ENCODE peak calls at places on chromosome 16, in eight cellular contexts. N, O, T, M, W, Y, S and H are unnamed samples.

GRCh38 chr16:47311738-47312505 is 148.9 kb downstream of the ITFG1 start:
- DNase-seq in N (no peak), O (no peak), T (peak; percentile 7), M (peak; percentile 37), W (peak; percentile 30), Y (no peak), S (peak; percentile 57), H (peak; percentile 42)

GRCh38 chr16:78915916-78916315 is 684.6 kb downstream of the MAF start:
- DNase-seq in N (no peak), O (no peak), T (no peak), M (no peak), W (no peak), Y (no peak), S (no peak), H (no peak)

GRCh38 chr16:56606071-56606687 is 2.2 kb upstream of the MT2A start:
- DNase-seq in N (no peak), O (no peak), T (peak; percentile 53), M (no peak), W (no peak), Y (no peak), S (peak; percentile 79), H (no peak)

GRCh38 chr16:54627616-54628015 is 303.0 kb upstream of the IRX5 start:
- DNase-seq in N (no peak), O (no peak), T (no peak), M (no peak), W (no peak), Y (no peak), S (no peak), H (no peak)

GRCh38 chr16:54933281-54934150 is 2.9 kb downstream of the IRX5 start:
- DNase-seq in N (no peak), O (no peak), T (no peak), M (peak; percentile 42), W (peak; percentile 33), Y (no peak), S (no peak), H (no peak)

GRCh38 chr16:11392041-11392581 is 46.9 kb downstream of the RMI2 start:
- DNase-seq in N (no peak), O (no peak), T (peak; percentile 4), M (no peak), W (no peak), Y (no peak), S (no peak), H (no peak)

GRCh38 chr16:17828012-17828411 is 357.3 kb upstream of the XYLT1 start:
- DNase-seq in N (no peak), O (peak; percentile 34), T (peak; percentile 46), M (peak; percentile 96), W (no peak), Y (no peak), S (peak; percentile 90), H (no peak)

GRCh38 chr16:48053346-48053745 is 102.4 kb downstream of the ABCC12 start:
- DNase-seq in N (no peak), O (no peak), T (peak; percentile 67), M (peak; percentile 55), W (peak; percentile 64), Y (no peak), S (peak; percentile 69), H (peak; percentile 8)

GRCh38 chr16:54812229-54812628 is 118.4 kb upstream of the IRX5 start:
- DNase-seq in N (no peak), O (no peak), T (no peak), M (peak; percentile 12), W (no peak), Y (no peak), S (no peak), H (no peak)

GRCh38 chr16:20865420-20866126 is 34.6 kb downstream of the DCUN1D3 start:
- DNase-seq in N (no peak), O (no peak), T (no peak), M (peak; percentile 64), W (no peak), Y (no peak), S (peak; percentile 64), H (no peak)

GRCh38 chr16:65121870-65122723 is at the start of gene CDH11:
- DNase-seq in N (peak; percentile 38), O (peak; percentile 87), T (peak; percentile 90), M (peak; percentile 91), W (peak; percentile 70), Y (no peak), S (peak; percentile 82), H (no peak)

GRCh38 chr16:88338111-88338510 is 44.6 kb upstream of the ZNF469 start:
- DNase-seq in N (no peak), O (no peak), T (no peak), M (no peak), W (peak; percentile 81), Y (no peak), S (no peak), H (no peak)
- TF ChIP-seq CTCF in N (no peak), O (no peak), T (no peak), M (peak; percentile 45), W (peak; percentile 66), Y (no peak), S (no peak), H (no peak)

GRCh38 chr16:89700649-89701424 is 668 bp downstream of the SPATA2L start:
- DNase-seq in N (peak; percentile 77), O (no peak), T (peak; percentile 93), M (peak; percentile 35), W (peak; percentile 66), Y (peak; percentile 75), S (peak; percentile 24), H (peak; percentile 77)
- TF ChIP-seq CTCF in N (no peak), O (no peak), T (peak; percentile 31), M (peak; percentile 30), W (peak; percentile 10), Y (no peak), S (peak; percentile 40), H (no peak)

DNA sequence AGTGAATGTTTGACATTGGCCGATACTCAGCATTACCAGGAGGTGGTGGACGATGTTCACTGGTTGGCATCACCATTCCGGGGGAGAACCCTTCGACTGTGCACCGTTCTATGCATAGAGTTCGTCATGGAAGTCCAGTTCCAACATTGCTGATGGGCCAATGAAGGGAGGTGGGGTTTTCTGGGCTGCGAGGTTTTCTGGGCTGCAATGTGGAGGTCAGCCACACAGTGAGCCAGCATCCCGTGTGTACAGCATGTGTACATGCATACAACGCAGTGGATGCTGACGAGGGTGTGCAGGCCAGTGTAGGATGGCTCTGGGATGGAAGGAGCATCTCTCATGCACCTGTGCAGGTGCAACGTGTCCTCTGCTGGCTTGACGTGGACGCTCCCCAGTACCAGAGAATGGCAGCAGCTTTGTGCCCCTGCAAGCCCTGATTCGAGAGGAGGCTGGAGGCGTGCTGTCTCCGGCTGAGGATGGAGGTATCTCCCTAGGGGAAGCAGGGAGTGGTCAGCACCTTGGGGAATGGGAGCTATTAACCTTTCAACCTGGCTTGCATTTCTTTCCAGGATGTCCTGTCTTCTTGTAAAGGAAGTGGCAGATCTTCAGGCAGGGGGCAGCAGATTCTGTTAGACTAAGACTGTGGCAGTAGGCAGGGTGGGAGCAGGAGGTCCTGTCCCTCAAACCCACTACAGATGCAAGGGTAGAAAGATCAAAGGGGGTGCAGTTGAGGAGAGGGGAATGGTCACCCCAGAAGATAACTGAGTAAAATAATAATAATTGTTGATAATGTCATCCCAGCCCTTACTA is 98.2 kb downstream of the CYLD start:
- DNase-seq in N (no peak), O (no peak), T (no peak), M (no peak), W (no peak), Y (no peak), S (no peak), H (no peak)
- TF ChIP-seq CTCF in N (no peak), O (no peak), T (no peak), M (no peak), W (no peak), Y (no peak), S (no peak), H (no peak)

GRCh38 chr16:67534420-67534819 is 5.8 kb downstream of the RIPOR1 start:
- DNase-seq in N (no peak), O (no peak), T (no peak), M (no peak), W (no peak), Y (no peak), S (no peak), H (no peak)
- TF ChIP-seq CTCF in N (no peak), O (no peak), T (no peak), M (no peak), W (no peak), Y (no peak), S (no peak), H (no peak)

GRCh38 chr16:87345721-87346424 is 28.7 kb upstream of the C16orf95 start:
- DNase-seq in N (no peak), O (no peak), T (no peak), M (no peak), W (no peak), Y (no peak), S (no peak), H (no peak)

GRCh38 chr16:87350031-87350430 is 32.8 kb upstream of the C16orf95 start:
- DNase-seq in N (no peak), O (no peak), T (no peak), M (no peak), W (no peak), Y (no peak), S (no peak), H (no peak)

GRCh38 chr16:87348616-87349157 is 31.5 kb upstream of the C16orf95 start:
- DNase-seq in N (no peak), O (no peak), T (no peak), M (no peak), W (no peak), Y (no peak), S (no peak), H (no peak)

GRCh38 chr16:87346517-87347060 is 29.4 kb upstream of the C16orf95 start:
- DNase-seq in N (no peak), O (no peak), T (no peak), M (no peak), W (no peak), Y (no peak), S (no peak), H (no peak)

GRCh38 chr16:87347932-87348615 is 30.9 kb upstream of the C16orf95 start:
- DNase-seq in N (no peak), O (no peak), T (no peak), M (no peak), W (no peak), Y (no peak), S (no peak), H (no peak)
- TF ChIP-seq CTCF in N (no peak), O (no peak), T (no peak), M (peak; percentile 8), W (no peak), Y (no peak), S (no peak), H (peak; percentile 26)

GRCh38 chr16:71369494-71369893 is 11.0 kb downstream of the CALB2 start:
- DNase-seq in N (no peak), O (no peak), T (no peak), M (no peak), W (no peak), Y (no peak), S (no peak), H (no peak)

GRCh38 chr16:71364306-71364705 is 5.8 kb downstream of the CALB2 start:
- DNase-seq in N (no peak), O (no peak), T (no peak), M (no peak), W (no peak), Y (no peak), S (no peak), H (no peak)

GRCh38 chr16:71368958-71369357 is 10.4 kb downstream of the CALB2 start:
- DNase-seq in N (no peak), O (no peak), T (no peak), M (no peak), W (no peak), Y (no peak), S (no peak), H (no peak)

GRCh38 chr16:71365021-71365420 is 6.5 kb downstream of the CALB2 start:
- DNase-seq in N (no peak), O (no peak), T (no peak), M (no peak), W (no peak), Y (no peak), S (no peak), H (no peak)

GRCh38 chr16:71367243-71367976 is 8.9 kb downstream of the CALB2 start:
- DNase-seq in N (peak; percentile 38), O (no peak), T (peak; percentile 69), M (no peak), W (peak; percentile 92), Y (peak; percentile 30), S (peak; percentile 21), H (peak; percentile 83)
- TF ChIP-seq CTCF in N (peak; percentile 26), O (peak; percentile 53), T (peak; percentile 44), M (peak; percentile 58), W (peak; percentile 80), Y (no peak), S (peak; percentile 50), H (peak; percentile 79)